ENCODE peak calls at places on chromosome 10, in seven cellular contexts. G, N, X, P, S, R and K are unnamed samples.

GRCh38 chr10:22685926-22686325 is 28.5 kb downstream of the PIP4K2A start:
- DNase-seq in G (no peak), R (no peak), X (no peak), N (no peak), P (no peak), S (no peak), K (no peak)

GRCh38 chr10:23917251-23917908 is 291.6 kb upstream of the KIAA1217 start:
- DNase-seq in X (no peak), G (no peak), P (no peak), R (no peak), N (no peak), S (no peak), K (no peak)

GRCh38 chr10:26214538-26215461 is 1.8 kb upstream of the GAD2 start:
- DNase-seq in P (no peak), G (no peak), S (no peak), R (no peak), X (no peak), N (no peak), K (no peak)

GRCh38 chr10:21527634-21528451 is 2.4 kb upstream of the SKIDA1 start:
- DNase-seq in G (no peak), P (peak), N (peak), R (no peak), S (peak), X (no peak), K (no peak)

GRCh38 chr10:28668363-28669226 is 8.7 kb upstream of the BAMBI start:
- DNase-seq in S (peak), N (peak), X (no peak), R (no peak), P (peak), G (no peak), K (no peak)

GRCh38 chr10:63132651-63133055 is 475 bp upstream of the NRBF2 start:
- DNase-seq in N (no peak), G (no peak), R (no peak), X (no peak), P (no peak), S (no peak), K (no peak)

GRCh38 chr10:100977436-100977835 is 8.1 kb downstream of the SEMA4G start:
- DNase-seq in X (no peak), P (no peak), S (no peak), R (no peak), G (no peak), N (no peak), K (no peak)

GRCh38 chr10:24344279-24344678 is 135.3 kb downstream of the KIAA1217 start:
- DNase-seq in G (no peak), X (no peak), N (peak), P (peak), R (no peak), S (peak), K (no peak)

GRCh38 chr10:3887404-3887803 is 102.4 kb upstream of the KLF6 start:
- DNase-seq in X (no peak), N (no peak), S (peak), R (no peak), G (no peak), P (peak), K (no peak)

GRCh38 chr10:62794306-62794705 is 10.2 kb upstream of the ADO start:
- DNase-seq in X (no peak), P (no peak), G (no peak), S (peak), R (no peak), N (peak), K (no peak)

GRCh38 chr10:11015371-11015934 is 2.2 kb upstream of the CELF2 start:
- DNase-seq in S (peak), P (no peak), G (no peak), N (no peak), R (no peak), X (no peak), K (no peak)

GRCh38 chr10:111034598-111035310 is 42.1 kb upstream of the ADRA2A start:
- DNase-seq in G (no peak), R (no peak), S (peak), P (peak), N (peak), X (no peak), K (no peak)

GRCh38 chr10:125802739-125803138 is 20.3 kb downstream of the UROS start:
- DNase-seq in X (no peak), G (no peak), R (no peak), N (no peak), S (no peak), P (peak), K (no peak)

GRCh38 chr10:116005301-116005700 is 267.7 kb downstream of the GFRA1 start:
- DNase-seq in G (no peak), N (no peak), S (no peak), X (no peak), R (no peak), P (no peak), K (no peak)

GRCh38 chr10:28879875-28880381 is 202.6 kb downstream of the BAMBI start:
- DNase-seq in P (no peak), S (no peak), X (no peak), R (no peak), G (no peak), N (peak), K (no peak)

GRCh38 chr10:91194497-91195179 is 25.8 kb upstream of the PCGF5 start:
- DNase-seq in X (no peak), S (peak), R (no peak), G (no peak), P (peak), N (peak), K (no peak)

GRCh38 chr10:94630017-94630688 is 53.4 kb upstream of the CYP2C18 start:
- DNase-seq in P (peak), G (no peak), N (peak), X (no peak), S (peak), R (peak), K (no peak)

GRCh38 chr10:97532935-97533671 is 34.4 kb downstream of the UBTD1 start:
- DNase-seq in P (peak), X (no peak), R (no peak), G (no peak), S (peak), N (peak), K (no peak)

GRCh38 chr10:131983780-131984179 is 2.1 kb upstream of the BNIP3 start:
- DNase-seq in S (peak), R (no peak), N (peak), P (peak), X (no peak), G (no peak), K (no peak)

GRCh38 chr10:101323495-101323894 is 30.5 kb upstream of the BTRC start:
- DNase-seq in S (no peak), G (no peak), N (no peak), P (no peak), X (no peak), R (no peak), K (no peak)

GRCh38 chr10:133257489-133258065 is 19.1 kb downstream of the ADAM8 start:
- DNase-seq in R (peak), X (no peak), P (peak), N (peak), S (peak), G (no peak), K (no peak)

GRCh38 chr10:75091173-75091572 is 20.3 kb upstream of the SAMD8 start:
- DNase-seq in N (no peak), G (no peak), S (peak), P (no peak), X (no peak), R (no peak), K (no peak)

GRCh38 chr10:6337382-6337781 is 134.7 kb downstream of the PFKFB3 start:
- DNase-seq in R (no peak), X (no peak), G (no peak), N (peak), P (peak), S (no peak), K (no peak)

GRCh38 chr10:124903119-124903518 is 38.8 kb upstream of the ZRANB1 start:
- DNase-seq in P (no peak), N (no peak), G (no peak), S (no peak), X (no peak), R (no peak), K (no peak)

GRCh38 chr10:58299580-58299979 is 30.6 kb downstream of the CISD1 start:
- DNase-seq in R (peak), P (peak), X (no peak), G (peak), N (peak), S (peak), K (peak)

GRCh38 chr10:50561816-50562215 is 61.9 kb downstream of the SGMS1 start:
- DNase-seq in S (no peak), P (peak), X (no peak), G (no peak), R (peak), N (no peak), K (no peak)

GRCh38 chr10:12719365-12719764 is 282.1 kb downstream of the CCDC3 start:
- DNase-seq in R (no peak), P (no peak), G (no peak), S (peak), X (no peak), N (peak), K (no peak)

GRCh38 chr10:88624840-88625239 is 38.3 kb downstream of the LIPJ start:
- DNase-seq in N (no peak), G (no peak), R (no peak), S (no peak), X (no peak), P (no peak), K (no peak)

GRCh38 chr10:59675812-59676211 is 33.8 kb downstream of the SLC16A9 start:
- DNase-seq in N (peak), S (peak), R (no peak), G (no peak), P (peak), X (no peak), K (no peak)

GRCh38 chr10:121659236-121659635 is 61.0 kb upstream of the FGFR2 start:
- DNase-seq in P (no peak), S (no peak), R (no peak), G (no peak), N (no peak), X (no peak), K (no peak)

GRCh38 chr10:15585303-15585715 is 134.4 kb downstream of the ITGA8 start:
- DNase-seq in R (peak), X (no peak), G (no peak), N (peak), S (peak), P (peak), K (peak)

GRCh38 chr10:110790913-110791525 is 80.7 kb upstream of the PDCD4 start:
- DNase-seq in G (no peak), X (no peak), S (no peak), R (no peak), N (no peak), P (no peak), K (no peak)

GRCh38 chr10:102647433-102648268 is 3.4 kb downstream of the TRIM8 start:
- DNase-seq in S (peak), R (no peak), X (no peak), N (no peak), G (no peak), P (no peak), K (no peak)

GRCh38 chr10:60480865-60481563 is 91.3 kb upstream of the ANK3 start:
- DNase-seq in P (peak), N (peak), G (no peak), X (no peak), S (peak), R (no peak), K (no peak)

GRCh38 chr10:132274581-132274980 is 33.2 kb downstream of the STK32C start:
- DNase-seq in X (no peak), R (no peak), G (no peak), N (no peak), P (no peak), S (no peak), K (no peak)

GRCh38 chr10:121002586-121003205 is 151.5 kb downstream of the WDR11 start:
- DNase-seq in S (no peak), R (no peak), G (no peak), P (no peak), X (no peak), N (no peak), K (no peak)

GRCh38 chr10:104336829-104337526 is 1.3 kb downstream of the ITPRIP start:
- DNase-seq in S (peak), G (no peak), P (peak), N (peak), X (no peak), R (no peak), K (no peak)

GRCh38 chr10:55449981-55450380 is 649.0 kb upstream of the PCDH15 start:
- DNase-seq in P (no peak), G (no peak), X (no peak), N (no peak), S (no peak), R (no peak), K (no peak)

GRCh38 chr10:110717830-110718595 is 73.9 kb downstream of the RBM20 start:
- DNase-seq in X (no peak), N (no peak), S (no peak), G (no peak), P (no peak), R (peak), K (no peak)